ENCODE peak calls at places on chromosomes 11 and 22, in seven cellular contexts. K is A673, I is tibial nerve, V is neuronal stem cell, C is heart right ventricle, L is HCT116, N is adrenal gland. S is an unnamed sample.

GRCh38 chr22:32700186-32700882 is 101.2 kb upstream of the TIMP3 start:
- DNase-seq in K (no peak), I (no peak), V (no peak), C (peak; percentile 30), L (no peak), N (no peak), S (no peak)

GRCh38 chr22:31828739-31829138 is 74.9 kb downstream of the DEPDC5 start:
- DNase-seq in K (no peak), I (no peak), V (no peak), C (no peak), L (no peak), N (no peak), S (no peak)

GRCh38 chr11:12086271-12087074 is 23.9 kb upstream of the MICAL2 start:
- DNase-seq in K (peak; percentile 58), I (no peak), V (no peak), C (peak; percentile 45), L (peak; percentile 63), N (peak; percentile 57), S (peak; percentile 91)

GRCh38 chr11:64742940-64743590 is 877 bp downstream of the RASGRP2 start:
- DNase-seq in K (no peak), I (peak; percentile 57), V (no peak), C (peak; percentile 88), L (no peak), N (peak; percentile 82), S (peak; percentile 96)

GRCh38 chr11:98711011-98711410 is 309.7 kb upstream of the CNTN5 start:
- DNase-seq in K (no peak), I (no peak), V (peak; percentile 0), C (no peak), L (no peak), N (no peak), S (no peak)

GRCh38 chr11:70727899-70728620 is 329.7 kb downstream of the CTTN start:
- DNase-seq in K (no peak), I (no peak), V (no peak), C (no peak), L (no peak), N (no peak), S (peak; percentile 22)

GRCh38 chr11:59223611-59224010 is 10.9 kb upstream of the MPEG1 start:
- DNase-seq in K (no peak), I (no peak), V (no peak), C (no peak), L (no peak), N (no peak), S (no peak)

GRCh38 chr11:62777389-62777788 is 6.2 kb downstream of the TAF6L start:
- DNase-seq in K (no peak), I (no peak), V (no peak), C (no peak), L (no peak), N (no peak), S (no peak)

GRCh38 chr11:93197383-93198220 is at the start of gene SLC36A4:
- DNase-seq in K (peak; percentile 96), I (peak; percentile 88), V (peak; percentile 93), C (peak; percentile 86), L (peak; percentile 87), N (peak; percentile 95), S (peak; percentile 97)

GRCh38 chr11:128859563-128860441 is 7.3 kb downstream of the KCNJ1 start:
- DNase-seq in K (peak; percentile 79), I (peak; percentile 51), V (peak; percentile 69), C (peak; percentile 80), L (peak; percentile 68), N (peak; percentile 78), S (peak; percentile 92)

GRCh38 chr11:116853461-116854073 is 16.1 kb upstream of the APOA1 start:
- DNase-seq in K (peak; percentile 78), I (no peak), V (no peak), C (no peak), L (peak; percentile 34), N (no peak), S (no peak)

GRCh38 chr11:128685383-128686044 is 8.4 kb upstream of the FLI1 start:
- DNase-seq in K (no peak), I (no peak), V (no peak), C (no peak), L (no peak), N (no peak), S (peak; percentile 43)

GRCh38 chr11:111983187-111983986 is 41.8 kb upstream of the DLAT start:
- DNase-seq in K (peak; percentile 39), I (no peak), V (peak; percentile 67), C (no peak), L (no peak), N (no peak), S (peak; percentile 84)

GRCh38 chr11:13283636-13284035 is 6.0 kb downstream of the BMAL1 start:
- DNase-seq in K (no peak), I (no peak), V (no peak), C (no peak), L (no peak), N (no peak), S (no peak)

GRCh38 chr11:8811571-8811970 is 99.4 kb upstream of the AKIP1 start:
- DNase-seq in K (no peak), I (no peak), V (no peak), C (no peak), L (no peak), N (no peak), S (no peak)

GRCh38 chr22:23691748-23692423 is 1.1 kb downstream of the RGL4 start:
- DNase-seq in K (no peak), I (no peak), V (no peak), C (no peak), L (no peak), N (no peak), S (no peak)

GRCh38 chr22:23695141-23695540 is 4.3 kb downstream of the RGL4 start:
- DNase-seq in K (no peak), I (no peak), V (no peak), C (no peak), L (no peak), N (no peak), S (peak; percentile 50)

GRCh38 chr22:23690713-23691112 is at the start of gene RGL4:
- DNase-seq in K (no peak), I (peak; percentile 4), V (no peak), C (no peak), L (no peak), N (no peak), S (no peak)

GRCh38 chr22:23693979-23694680 is 3.3 kb downstream of the RGL4 start:
- DNase-seq in K (no peak), I (no peak), V (no peak), C (no peak), L (no peak), N (no peak), S (peak; percentile 26)

DNA sequence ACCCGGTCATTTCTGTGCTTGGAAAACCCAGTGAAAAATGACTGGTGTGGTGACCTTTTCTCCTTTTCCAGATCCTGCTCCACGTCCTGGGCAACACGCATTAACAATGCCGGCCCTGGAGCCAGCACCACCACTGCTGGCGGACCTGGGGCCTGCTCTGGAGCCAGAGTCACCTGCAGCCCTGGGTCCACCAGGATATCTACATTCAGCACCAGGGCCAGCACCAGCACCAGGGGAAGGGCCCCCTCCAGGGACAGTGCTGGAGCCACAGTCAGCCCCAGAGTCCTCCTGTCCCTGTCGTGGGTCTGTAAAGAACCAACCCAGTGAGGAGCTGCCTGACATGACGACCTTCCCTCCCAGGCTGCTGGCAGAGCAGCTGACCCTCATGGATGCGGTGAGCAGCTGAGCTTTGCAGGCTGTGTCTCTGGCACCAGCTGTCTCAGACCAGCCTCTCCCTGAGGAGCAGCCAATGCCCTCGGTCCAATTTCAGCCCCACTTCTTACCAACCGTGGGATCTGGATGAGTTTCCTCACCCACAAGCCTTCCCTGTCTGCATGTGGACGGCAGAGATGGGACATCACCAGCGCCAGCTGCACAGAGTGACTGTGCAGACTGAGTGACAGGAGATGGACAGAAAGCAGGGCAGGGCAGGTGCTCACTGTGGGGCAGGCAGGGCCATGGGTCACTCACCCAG is 1.9 kb downstream of the RGL4 start:
- DNase-seq in K (no peak), I (no peak), V (no peak), C (no peak), L (no peak), N (no peak), S (no peak)
- H3K36me3 ChIP-seq in K (peaks cover 8% of the 10 kb centered on the region), I (no peaks in the 10 kb centered on the region), V (peaks cover 23% of the 10 kb centered on the region), C (no peaks in the 10 kb centered on the region), L (peaks cover 5% of the 10 kb centered on the region), N (no peaks in the 10 kb centered on the region), S (peaks cover 41% of the 10 kb centered on the region)

DNA sequence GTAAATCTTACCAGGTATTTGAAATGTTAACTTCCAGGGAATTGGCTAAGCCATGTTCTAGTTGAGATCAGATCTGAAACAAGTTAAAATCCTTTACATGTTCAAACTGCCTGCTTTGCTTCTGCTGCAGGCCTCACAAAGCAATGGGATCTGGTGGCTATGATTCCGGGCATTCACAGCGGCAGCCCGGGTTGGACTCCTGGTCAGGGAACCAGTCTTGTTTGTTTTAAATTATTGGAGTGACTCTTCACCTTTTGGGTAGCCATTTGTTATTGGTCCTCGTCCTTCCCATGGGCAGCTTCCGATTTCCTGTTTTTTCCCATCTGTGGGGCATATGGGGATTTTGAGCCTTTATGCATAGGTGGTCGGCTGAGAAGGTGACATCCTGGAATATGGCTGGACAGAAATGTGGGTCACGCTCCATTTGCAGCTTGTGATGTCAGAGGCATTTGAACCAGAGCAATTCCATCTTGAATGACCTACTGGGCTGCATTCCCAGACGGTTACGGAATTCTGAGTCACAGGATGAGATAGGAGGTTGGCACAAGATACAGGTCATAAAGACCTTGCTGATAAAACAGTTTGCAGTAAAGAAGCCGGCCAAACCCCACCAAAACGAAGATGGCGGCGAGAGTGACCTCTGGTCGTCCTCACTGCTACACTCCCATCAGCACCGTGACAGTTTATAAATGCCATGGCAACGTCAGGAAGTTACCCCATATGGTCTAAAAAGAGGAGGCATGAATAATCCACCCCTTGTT is 20.1 kb upstream of the GSTP1 start:
- DNase-seq in K (no peak), I (no peak), V (no peak), C (peak; percentile 38), L (peak; percentile 76), N (peak; percentile 93), S (no peak)
- H3K27ac ChIP-seq in K (no peak overlapping the region), I (no peak overlapping the region), V (no peak overlapping the region), C (peak overlapping the region; percentile 66), L (no peak overlapping the region), N (peak overlapping the region; percentile 82), S (peak overlapping the region; percentile 87)

GRCh38 chr11:66126064-66126463 is 56.0 kb downstream of the PACS1 start:
- DNase-seq in K (no peak), I (no peak), V (no peak), C (no peak), L (no peak), N (no peak), S (no peak)
- H3K4me3 ChIP-seq in K (no peak overlapping the region), I (no peak overlapping the region), V (no peak overlapping the region), C (no peak overlapping the region), L (no peak overlapping the region), N (no peak overlapping the region), S (no peak overlapping the region)

GRCh38 chr11:33072465-33072864 is 33.1 kb downstream of the TCP11L1 start:
- DNase-seq in K (no peak), I (no peak), V (no peak), C (no peak), L (peak; percentile 8), N (no peak), S (no peak)
- H3K36me3 ChIP-seq in K (peaks cover 40% of the 10 kb centered on the region), I (no peaks in the 10 kb centered on the region), V (peaks cover 23% of the 10 kb centered on the region), C (no peaks in the 10 kb centered on the region), L (no peaks in the 10 kb centered on the region), N (no peaks in the 10 kb centered on the region), S (peaks cover 51% of the 10 kb centered on the region)